ENCODE peak calls at places on chromosome 5, in nine cellular contexts. R is fibroblast of mammary gland, U is fibroblast of lung, P is GM12865, C is AG09309, Y is progenitor cell of endocrine pancreas, W is GM13977, M is body of pancreas, B is tibial nerve. O is an unnamed sample.

GRCh38 chr5:11415751-11416150 is 488.5 kb downstream of the CTNND2 start:
- DNase-seq in R (no peak), U (peak), P (no peak), C (no peak), Y (no peak), W (no peak), M (no peak), B (no peak), O (no peak)

GRCh38 chr5:135400866-135401265 is 1.8 kb upstream of the MACROH2A1 start:
- DNase-seq in R (no peak), U (no peak), P (no peak), C (no peak), Y (no peak), W (no peak), M (no peak), B (no peak), O (no peak)

GRCh38 chr5:126947146-126948010 is 83.0 kb downstream of the MARCHF3 start:
- DNase-seq in R (no peak), U (no peak), P (peak), C (no peak), Y (no peak), W (peak), M (peak), B (no peak), O (no peak)

GRCh38 chr5:96687812-96688453 is 25.8 kb downstream of the CAST start:
- DNase-seq in R (peak), U (peak), P (peak), C (no peak), Y (no peak), W (peak), M (no peak), B (no peak), O (no peak)

GRCh38 chr5:142014911-142015584 is 2.2 kb upstream of the GNPDA1 start:
- DNase-seq in R (peak), U (peak), P (peak), C (peak), Y (no peak), W (peak), M (peak), B (peak), O (no peak)

GRCh38 chr5:56094579-56095361 is 100.0 kb upstream of the IL6ST start:
- DNase-seq in R (no peak), U (no peak), P (peak), C (no peak), Y (no peak), W (no peak), M (no peak), B (no peak), O (no peak)

GRCh38 chr5:57780306-57780958 is 297.8 kb upstream of the ACTBL2 start:
- DNase-seq in R (no peak), U (peak), P (no peak), C (no peak), Y (no peak), W (no peak), M (no peak), B (no peak), O (no peak)

GRCh38 chr5:175290379-175290778 is 153.6 kb downstream of the DRD1 start:
- DNase-seq in R (no peak), U (no peak), P (no peak), C (no peak), Y (no peak), W (no peak), M (no peak), B (no peak), O (no peak)

GRCh38 chr5:95856501-95856981 is 34.0 kb upstream of the GLRX start:
- DNase-seq in R (no peak), U (no peak), P (no peak), C (no peak), Y (no peak), W (no peak), M (no peak), B (no peak), O (no peak)

GRCh38 chr5:50623666-50624065 is 42.8 kb upstream of the PARP8 start:
- DNase-seq in R (peak), U (no peak), P (no peak), C (no peak), Y (no peak), W (no peak), M (peak), B (no peak), O (no peak)

GRCh38 chr5:1008451-1009358 is at the start of gene NKD2:
- DNase-seq in R (no peak), U (no peak), P (no peak), C (no peak), Y (peak), W (peak), M (no peak), B (no peak), O (peak)

GRCh38 chr5:125083932-125084331 is 337.5 kb upstream of the ZNF608 start:
- DNase-seq in R (peak), U (peak), P (no peak), C (peak), Y (no peak), W (no peak), M (no peak), B (no peak), O (no peak)

GRCh38 chr5:7348168-7348802 is 47.7 kb upstream of the ADCY2 start:
- DNase-seq in R (no peak), U (no peak), P (no peak), C (no peak), Y (no peak), W (no peak), M (no peak), B (no peak), O (no peak)

GRCh38 chr5:60494144-60494543 is 205.8 kb downstream of the DEPDC1B start:
- DNase-seq in R (no peak), U (peak), P (no peak), C (no peak), Y (no peak), W (no peak), M (no peak), B (no peak), O (no peak)

GRCh38 chr5:35598707-35599370 is 18.8 kb upstream of the SPEF2 start:
- DNase-seq in R (no peak), U (no peak), P (peak), C (no peak), Y (no peak), W (no peak), M (peak), B (no peak), O (no peak)
- TF ChIP-seq CTCF in R (no peak), U (no peak), P (no peak), C (no peak), Y (peak), W (no peak), M (no peak), B (no peak), O (peak)

GRCh38 chr5:167261309-167262100 is 1029.9 kb upstream of the WWC1 start:
- DNase-seq in R (peak), U (no peak), P (peak), C (no peak), Y (no peak), W (peak), M (no peak), B (no peak), O (no peak)
- TF ChIP-seq CTCF in R (peak), U (peak), P (peak), C (peak), Y (peak), W (peak), M (no peak), B (no peak), O (no peak)

GRCh38 chr5:106454651-106455415 is 1215.9 kb downstream of the EFNA5 start:
- DNase-seq in R (peak), U (peak), P (peak), C (no peak), Y (no peak), W (no peak), M (no peak), B (no peak), O (no peak)
- TF ChIP-seq CTCF in R (peak), U (peak), P (peak), C (peak), Y (peak), W (peak), M (no peak), B (no peak), O (no peak)

GRCh38 chr5:145101246-145101645 is 733.9 kb downstream of the PRELID2 start:
- DNase-seq in R (no peak), U (no peak), P (peak), C (no peak), Y (no peak), W (no peak), M (peak), B (no peak), O (no peak)
- TF ChIP-seq CTCF in R (peak), U (peak), P (peak), C (peak), Y (peak), W (peak), M (peak), B (no peak), O (no peak)

GRCh38 chr5:159833846-159834245 is 82.4 kb upstream of the ADRA1B start:
- DNase-seq in R (peak), U (no peak), P (no peak), C (no peak), Y (no peak), W (no peak), M (no peak), B (no peak), O (no peak)
- TF ChIP-seq CTCF in R (no peak), U (no peak), P (no peak), C (no peak), Y (no peak), W (no peak), M (no peak), B (no peak), O (no peak)

GRCh38 chr5:178162481-178162880 is 8.8 kb upstream of the NHP2 start:
- DNase-seq in R (no peak), U (no peak), P (no peak), C (no peak), Y (no peak), W (no peak), M (no peak), B (no peak), O (no peak)
- TF ChIP-seq CTCF in R (no peak), U (no peak), P (no peak), C (no peak), Y (no peak), W (no peak), M (no peak), B (no peak), O (no peak)

DNA sequence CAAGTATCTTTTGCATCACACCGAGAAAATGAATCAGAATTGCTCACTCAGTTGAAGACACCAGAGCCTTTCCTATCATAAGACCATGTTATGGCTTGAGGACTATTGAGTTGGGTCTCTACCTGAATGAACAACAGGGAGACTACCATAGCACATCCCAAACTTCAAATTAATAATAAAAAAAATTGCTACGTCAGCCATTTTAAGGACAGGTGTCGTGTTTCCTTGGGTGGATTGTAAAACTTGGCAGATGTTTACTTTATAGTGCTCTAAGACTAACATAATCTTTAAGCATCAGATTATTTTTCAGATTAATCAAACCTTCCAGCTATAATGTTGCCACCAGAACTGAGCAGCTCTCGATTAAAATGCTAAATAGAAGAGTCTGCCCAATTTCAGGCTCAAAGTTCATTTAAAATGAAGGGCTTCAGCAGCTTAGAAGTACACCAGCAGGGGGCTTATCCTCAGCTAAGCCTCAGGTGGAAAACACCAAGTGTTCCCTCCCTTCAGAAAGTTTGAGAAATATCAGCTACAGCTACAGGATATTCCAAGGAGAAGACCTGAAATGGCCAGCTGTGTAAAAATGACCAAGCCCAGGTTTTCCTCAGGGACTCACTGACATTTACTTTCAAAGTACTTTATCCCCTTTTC is 395.5 kb downstream of the DTWD2 start:
- DNase-seq in R (no peak), U (no peak), P (peak), C (no peak), Y (no peak), W (no peak), M (no peak), B (no peak), O (no peak)
- TF ChIP-seq CTCF in R (peak), U (peak), P (peak), C (peak), Y (peak), W (peak), M (no peak), B (no peak), O (no peak)

O was measured in CD14-positive monocyte.